ENCODE peak calls at places on chromosome 21, in seven cellular contexts. C is heart right ventricle; B is mesenchymal stem cell; O is HL-60; F is Peyer's patch; L is tibial artery; V is CD8-positive, alpha-beta T cell. E is an unnamed sample. For H3K27me3, the result is how much of the 10 kb centered on the place peaks cover.

GRCh38 chr21:44463716-44464115 is 8.4 kb downstream of the LRRC3 start:
- DNase-seq in C (no peak), B (no peak), O (no peak), F (no peak), L (no peak), V (no peak), E (no peak)

GRCh38 chr21:28136687-28137086 is 856.0 kb downstream of the LTN1 start:
- DNase-seq in C (no peak), B (no peak), O (no peak), F (no peak), L (no peak), V (no peak), E (no peak)

GRCh38 chr21:42970946-42971653 is 3.3 kb upstream of the PKNOX1 start:
- DNase-seq in C (no peak), B (no peak), O (no peak), F (no peak), L (no peak), V (no peak), E (no peak)

GRCh38 chr21:27314096-27314495 is 347.2 kb upstream of the ADAMTS5 start:
- DNase-seq in C (no peak), B (peak), O (no peak), F (no peak), L (no peak), V (no peak), E (no peak)

GRCh38 chr21:43355925-43356289 is 71.0 kb downstream of the SIK1 start:
- DNase-seq in C (peak), B (no peak), O (no peak), F (peak), L (no peak), V (no peak), E (no peak)

GRCh38 chr21:29888437-29888836 is 51.4 kb downstream of the GRIK1 start:
- DNase-seq in C (no peak), B (no peak), O (no peak), F (no peak), L (no peak), V (no peak), E (no peak)

GRCh38 chr21:29217818-29218252 is 80.9 kb upstream of the BACH1 start:
- DNase-seq in C (no peak), B (peak), O (no peak), F (no peak), L (no peak), V (no peak), E (no peak)

GRCh38 chr21:42395910-42396625 is at the start of gene TMPRSS3:
- DNase-seq in C (no peak), B (no peak), O (no peak), F (no peak), L (no peak), V (no peak), E (no peak)

GRCh38 chr21:44653123-44653522 is 1.3 kb downstream of the KRTAP12-4 start:
- DNase-seq in C (no peak), B (no peak), O (no peak), F (peak), L (no peak), V (no peak), E (no peak)

GRCh38 chr21:29376556-29376955 is 77.8 kb downstream of the BACH1 start:
- DNase-seq in C (peak), B (peak), O (no peak), F (peak), L (no peak), V (peak), E (peak)

GRCh38 chr21:36022704-36023103 is 37.6 kb downstream of the SETD4 start:
- DNase-seq in C (no peak), B (peak), O (no peak), F (no peak), L (no peak), V (no peak), E (no peak)

GRCh38 chr21:44815852-44816628 is 1.8 kb downstream of the SUMO3 start:
- DNase-seq in C (no peak), B (peak), O (no peak), F (no peak), L (no peak), V (no peak), E (no peak)

GRCh38 chr21:44005071-44005470 is 7.0 kb upstream of the TRAPPC10 start:
- DNase-seq in C (no peak), B (no peak), O (no peak), F (no peak), L (no peak), V (no peak), E (no peak)

GRCh38 chr21:42299324-42300044 is 15.7 kb downstream of the TFF3 start:
- DNase-seq in C (no peak), B (no peak), O (no peak), F (no peak), L (no peak), V (no peak), E (peak)

GRCh38 chr21:17548262-17548661 is 35.4 kb downstream of the CXADR start:
- DNase-seq in C (no peak), B (no peak), O (no peak), F (no peak), L (no peak), V (no peak), E (no peak)

GRCh38 chr21:43854773-43855633 is 10.0 kb upstream of the AGPAT3 start:
- DNase-seq in C (no peak), B (peak), O (peak), F (no peak), L (no peak), V (no peak), E (no peak)

GRCh38 chr21:33761104-33762036 is 119.1 kb downstream of the ITSN1 start:
- DNase-seq in C (no peak), B (peak), O (peak), F (no peak), L (peak), V (no peak), E (no peak)

GRCh38 chr21:32878654-32879053 is 107.1 kb upstream of the PAXBP1 start:
- DNase-seq in C (no peak), B (no peak), O (no peak), F (no peak), L (no peak), V (no peak), E (no peak)

GRCh38 chr21:42865361-42866160 is 13.8 kb downstream of the WDR4 start:
- DNase-seq in C (peak), B (no peak), O (no peak), F (no peak), L (no peak), V (no peak), E (no peak)

GRCh38 chr21:27759091-27759659 is 792.3 kb upstream of the ADAMTS5 start:
- DNase-seq in C (peak), B (peak), O (no peak), F (no peak), L (no peak), V (no peak), E (no peak)

GRCh38 chr21:44423941-44424607 is 31.2 kb upstream of the LRRC3 start:
- DNase-seq in C (no peak), B (no peak), O (no peak), F (no peak), L (peak), V (no peak), E (no peak)

GRCh38 chr21:31340499-31340898 is 3.6 kb downstream of the TIAM1 start:
- DNase-seq in C (no peak), B (no peak), O (no peak), F (no peak), L (no peak), V (no peak), E (no peak)

GRCh38 chr21:31343030-31343510 is 991 bp downstream of the TIAM1 start:
- DNase-seq in C (no peak), B (no peak), O (no peak), F (no peak), L (no peak), V (no peak), E (no peak)

GRCh38 chr21:31340942-31341487 is 3.0 kb downstream of the TIAM1 start:
- DNase-seq in C (no peak), B (no peak), O (no peak), F (no peak), L (no peak), V (no peak), E (no peak)

GRCh38 chr21:31343680-31344480 is at the start of gene TIAM1:
- DNase-seq in C (peak), B (peak), O (no peak), F (no peak), L (peak), V (no peak), E (no peak)

GRCh38 chr21:31342328-31342727 is 1.7 kb downstream of the TIAM1 start:
- DNase-seq in C (no peak), B (no peak), O (no peak), F (no peak), L (no peak), V (no peak), E (no peak)
- H3K4me3 ChIP-seq in C (no peak), B (peak), O (no peak), F (no peak), L (no peak), V (no peak), E (no peak)

GRCh38 chr21:37060296-37060695 is 12.6 kb downstream of the PIGP start:
- DNase-seq in C (no peak), B (peak), O (no peak), F (no peak), L (peak), V (no peak), E (no peak)
- H3K27ac ChIP-seq in C (no peak), B (peak), O (no peak), F (peak), L (no peak), V (no peak), E (no peak)

GRCh38 chr21:37563641-37564340 is 197.2 kb downstream of the DYRK1A start:
- DNase-seq in C (peak), B (peak), O (peak), F (peak), L (peak), V (peak), E (peak)
- H3K27me3 ChIP-seq in C (under half), B (under half), O (under half), F (under half), L (under half), V (under half), E (under half)

GRCh38 chr21:46211376-46211775 is 17.2 kb downstream of the LSS start:
- DNase-seq in C (no peak), B (no peak), O (no peak), F (no peak), L (peak), V (no peak), E (no peak)
- H3K4me3 ChIP-seq in C (no peak), B (no peak), O (no peak), F (no peak), L (no peak), V (no peak), E (no peak)

DNA sequence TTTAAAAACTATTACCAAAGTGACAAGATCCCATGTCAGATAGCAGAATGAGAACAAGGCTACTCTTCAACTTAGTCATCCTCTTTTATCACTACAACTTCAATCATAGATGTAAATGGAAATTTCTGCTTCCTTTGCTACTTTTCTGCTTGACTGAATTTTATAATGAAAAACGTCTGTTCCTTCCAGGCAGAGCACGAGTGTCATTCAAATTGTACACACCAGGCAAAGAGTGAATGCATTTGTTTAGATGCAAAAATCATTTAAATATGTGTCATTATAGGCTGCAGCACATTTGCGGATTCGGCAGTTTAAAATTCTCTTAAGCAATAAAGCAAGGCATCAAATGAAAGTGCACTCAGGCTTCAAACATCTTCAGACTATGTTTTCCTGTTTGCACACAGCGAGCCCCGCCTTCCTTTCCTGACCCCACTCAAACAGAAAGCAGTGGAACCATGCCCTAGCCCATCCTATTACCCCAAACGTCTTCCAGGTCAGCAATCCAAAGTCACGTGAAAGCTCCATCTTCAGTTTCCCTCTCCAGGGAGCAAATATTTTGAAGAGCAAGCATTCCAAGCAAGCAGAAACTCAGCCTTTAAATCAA is 99.6 kb downstream of the APP start:
- DNase-seq in C (no peak), B (peak), O (no peak), F (peak), L (no peak), V (peak), E (no peak)
- H3K27ac ChIP-seq in C (peak), B (peak), O (no peak), F (no peak), L (no peak), V (no peak), E (peak)

GRCh38 chr21:20698585-20698984 is 299.6 kb upstream of the NCAM2 start:
- DNase-seq in C (no peak), B (no peak), O (no peak), F (no peak), L (no peak), V (no peak), E (no peak)
- H3K27me3 ChIP-seq in C (under half), B (under half), O (under half), F (under half), L (under half), V (under half), E (under half)

GRCh38 chr21:38987551-38988210 is 182.0 kb downstream of the ETS2 start:
- DNase-seq in C (no peak), B (peak), O (no peak), F (no peak), L (no peak), V (no peak), E (no peak)

GRCh38 chr21:38986460-38987395 is 181.0 kb downstream of the ETS2 start:
- DNase-seq in C (no peak), B (no peak), O (no peak), F (no peak), L (no peak), V (no peak), E (no peak)

GRCh38 chr21:38989745-38990423 is 184.2 kb downstream of the ETS2 start:
- DNase-seq in C (no peak), B (peak), O (no peak), F (no peak), L (no peak), V (no peak), E (no peak)

GRCh38 chr21:38989097-38989744 is 183.5 kb downstream of the ETS2 start:
- DNase-seq in C (no peak), B (no peak), O (no peak), F (no peak), L (no peak), V (no peak), E (no peak)

DNA sequence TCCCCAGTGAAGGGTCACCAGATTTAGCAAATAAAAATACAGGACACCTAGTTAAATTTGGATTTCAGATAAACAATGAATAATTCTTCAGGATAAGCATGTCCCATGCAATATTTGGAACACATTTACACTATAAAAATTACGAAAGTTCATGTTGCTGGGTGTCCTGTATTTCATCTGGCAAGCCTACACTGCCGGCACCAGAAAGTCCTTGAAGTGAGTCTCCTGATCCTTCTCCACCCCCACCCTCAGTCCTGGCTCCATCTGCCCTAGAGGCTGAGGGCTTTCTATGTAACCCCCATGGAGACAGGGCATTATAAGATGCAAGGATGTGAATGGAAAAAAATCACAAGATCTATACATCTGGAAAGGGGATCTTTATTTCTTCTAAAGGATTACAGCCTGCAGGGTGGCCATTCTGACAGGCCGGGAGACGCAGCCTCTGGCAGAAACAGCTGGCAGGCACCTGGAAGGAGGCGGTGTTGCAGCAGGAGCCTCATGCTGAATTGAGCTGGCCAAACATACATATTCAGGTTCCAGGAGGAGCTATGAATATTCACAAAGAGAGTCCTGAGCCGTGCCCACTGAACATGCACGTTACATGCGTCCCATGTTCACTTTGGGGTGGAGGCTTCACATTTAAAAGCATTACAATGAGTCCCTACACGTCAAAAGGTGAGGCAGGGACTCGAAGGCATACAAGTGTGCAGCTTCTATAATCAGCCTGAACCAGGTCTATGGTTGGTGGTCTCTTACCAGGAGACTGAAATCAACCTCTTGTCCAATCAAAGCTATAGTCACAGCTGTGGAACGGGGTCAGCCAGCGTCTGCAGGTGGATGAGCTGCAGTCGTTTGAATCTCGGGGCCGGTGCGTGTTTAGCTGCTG is 182.7 kb downstream of the ETS2 start:
- DNase-seq in C (no peak), B (peak), O (no peak), F (no peak), L (no peak), V (no peak), E (no peak)
- H3K4me3 ChIP-seq in C (no peak), B (no peak), O (no peak), F (no peak), L (no peak), V (no peak), E (no peak)

DNA sequence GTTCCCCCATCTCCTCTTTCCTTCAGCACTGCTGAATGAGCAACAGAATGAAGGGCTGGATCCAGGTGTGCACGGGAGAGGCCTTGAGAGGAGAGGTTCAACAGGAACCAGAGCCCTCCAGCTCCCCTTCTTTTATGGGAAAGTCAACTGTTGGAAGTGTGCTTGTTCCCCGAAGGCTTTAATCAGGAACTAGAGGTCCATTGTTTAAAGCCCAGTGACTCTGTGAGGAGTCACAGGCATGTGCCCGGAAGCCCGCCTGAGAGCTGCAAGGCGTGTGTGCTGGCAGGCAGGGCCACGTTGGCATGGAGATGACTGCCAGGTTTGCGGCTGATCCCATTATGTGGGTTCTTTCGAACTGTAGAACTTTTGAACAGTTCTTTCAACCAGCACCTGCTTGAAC is 3.2 kb downstream of the BACE2 start:
- DNase-seq in C (no peak), B (no peak), O (no peak), F (no peak), L (peak), V (no peak), E (no peak)
- H3K27ac ChIP-seq in C (peak), B (no peak), O (no peak), F (peak), L (peak), V (no peak), E (no peak)

GRCh38 chr21:22927469-22927868 is 1929.3 kb downstream of the NCAM2 start:
- DNase-seq in C (no peak), B (no peak), O (no peak), F (no peak), L (no peak), V (no peak), E (no peak)
- H3K27me3 ChIP-seq in C (under half), B (under half), O (under half), F (under half), L (under half), V (under half), E (under half)

E was measured in naive thymus-derived CD4-positive, alpha-beta T cell.